ENCODE peak calls at places on chromosomes 4 and X, in nine cellular contexts. Q is AG10803, H is PC-9, L is astrocyte of the cerebellum, K is Calu3, Z is suprapubic skin, S is lung, P is dorsolateral prefrontal cortex, F is endodermal cell. J is an unnamed sample.

GRCh38 chrX:39519566-39520301 is 578.0 kb downstream of the BCOR start:
- DNase-seq in P (no peak), K (no peak), L (no peak), Z (no peak), Q (no peak), H (no peak), F (peak; percentile 79), S (no peak), J (no peak)

GRCh38 chr4:121192500-121192899 is 28.4 kb upstream of the TNIP3 start:
- DNase-seq in S (no peak), L (no peak), Z (no peak), K (no peak), P (no peak), F (peak; percentile 54), H (no peak), Q (peak; percentile 55), J (peak; percentile 5)

GRCh38 chrX:19774905-19775304 is 112.5 kb downstream of the SH3KBP1 start:
- DNase-seq in H (no peak), P (no peak), Z (no peak), Q (no peak), S (no peak), K (no peak), F (no peak), L (no peak), J (no peak)

GRCh38 chrX:29478336-29479069 is 736.9 kb upstream of the MAGEB2 start:
- DNase-seq in L (no peak), F (peak; percentile 66), Q (peak; percentile 24), K (peak; percentile 27), H (peak; percentile 15), Z (no peak), P (no peak), S (no peak), J (peak; percentile 23)

GRCh38 chr4:174672276-174672675 is 150.0 kb upstream of the HPGD start:
- DNase-seq in Z (no peak), K (no peak), Q (peak; percentile 17), F (no peak), H (no peak), P (no peak), L (no peak), S (no peak), J (no peak)

GRCh38 chr4:2251073-2251794 is 9.3 kb upstream of the HAUS3 start:
- DNase-seq in S (no peak), K (no peak), Q (no peak), Z (peak; percentile 59), F (peak; percentile 42), P (no peak), H (no peak), L (no peak), J (peak; percentile 0)

GRCh38 chr4:4789462-4789861 is 70.0 kb upstream of the MSX1 start:
- DNase-seq in L (no peak), P (no peak), H (no peak), Q (no peak), K (no peak), Z (no peak), S (no peak), F (no peak), J (no peak)

GRCh38 chr4:90542216-90542615 is 415.0 kb downstream of the CCSER1 start:
- DNase-seq in F (no peak), P (no peak), L (no peak), S (no peak), K (no peak), Z (no peak), Q (no peak), H (no peak), J (no peak)

GRCh38 chrX:108362026-108362425 is 76.2 kb downstream of the COL4A6 start:
- DNase-seq in S (no peak), L (no peak), P (no peak), F (no peak), Q (no peak), H (no peak), Z (no peak), K (no peak), J (no peak)

GRCh38 chrX:74353984-74354383 is 50.0 kb downstream of the ZCCHC13 start:
- DNase-seq in P (no peak), F (no peak), Q (no peak), L (no peak), H (no peak), Z (no peak), K (no peak), S (no peak), J (no peak)

GRCh38 chr4:155944516-155944915 is 9.2 kb downstream of the CTSO start:
- DNase-seq in K (no peak), L (no peak), P (no peak), S (no peak), Q (peak; percentile 18), H (no peak), Z (no peak), F (no peak), J (no peak)

GRCh38 chrX:119763175-119763574 is 4.8 kb downstream of the SOWAHD start:
- DNase-seq in P (no peak), H (peak; percentile 51), L (peak; percentile 77), K (peak; percentile 9), Z (no peak), F (no peak), Q (peak; percentile 91), S (no peak), J (no peak)

GRCh38 chr4:142719854-142720541 is 126.1 kb downstream of the INPP4B start:
- DNase-seq in L (peak; percentile 11), K (no peak), Z (no peak), S (no peak), P (no peak), F (no peak), H (no peak), Q (peak; percentile 22), J (no peak)

GRCh38 chrX:141839856-141840255 is 1.7 kb downstream of the MAGEC3 start:
- DNase-seq in Q (no peak), S (no peak), L (peak; percentile 11), Z (no peak), K (no peak), H (no peak), P (no peak), F (no peak), J (no peak)

GRCh38 chr4:154120277-154120676 is 331.4 kb upstream of the SFRP2 start:
- DNase-seq in S (no peak), L (no peak), F (no peak), K (no peak), H (no peak), Z (no peak), P (no peak), Q (peak; percentile 37), J (no peak)

GRCh38 chrX:75603833-75604232 is 81.0 kb upstream of the ZDHHC15 start:
- DNase-seq in F (no peak), H (no peak), S (no peak), P (no peak), L (peak; percentile 11), K (no peak), Z (no peak), Q (peak; percentile 12), J (no peak)

GRCh38 chrX:5829060-5829459 is 399.6 kb downstream of the NLGN4X start:
- DNase-seq in Q (no peak), F (no peak), S (no peak), L (no peak), P (no peak), Z (no peak), K (no peak), H (no peak), J (no peak)

GRCh38 chr4:8508731-8509130 is 68.2 kb downstream of the TRMT44 start:
- DNase-seq in S (no peak), F (no peak), K (no peak), L (no peak), Z (no peak), H (no peak), P (no peak), Q (no peak), J (no peak)

GRCh38 chrX:7088968-7089615 is 58.4 kb upstream of the STS start:
- DNase-seq in P (no peak), L (no peak), Q (no peak), F (peak; percentile 76), Z (no peak), H (no peak), S (no peak), K (peak; percentile 25), J (no peak)

GRCh38 chrX:107825698-107826285 is at the start of gene MID2:
- DNase-seq in S (peak; percentile 42), Q (peak; percentile 36), F (peak; percentile 87), L (no peak), K (peak; percentile 69), P (no peak), H (peak; percentile 58), Z (peak; percentile 79), J (peak; percentile 8)

GRCh38 chr4:134219043-134219442 is 17.5 kb upstream of the PABPC4L start:
- DNase-seq in Z (no peak), S (no peak), K (no peak), H (no peak), F (peak; percentile 51), P (no peak), L (no peak), Q (no peak), J (no peak)
- TF ChIP-seq CTCF in Z (no peak), S (no peak), K (no peak), H (no peak), F (peak; percentile 64), P (no peak), L (no peak), Q (no peak), J (no peak)

GRCh38 chrX:42678133-42678532 is 99.8 kb downstream of the PPP1R2C start:
- DNase-seq in S (no peak), H (no peak), L (no peak), Z (no peak), F (no peak), K (peak; percentile 3), P (no peak), Q (peak; percentile 24), J (no peak)
- TF ChIP-seq CTCF in S (no peak), H (no peak), L (no peak), Z (no peak), F (peak; percentile 44), K (no peak), P (no peak), Q (no peak), J (peak; percentile 29)

DNA sequence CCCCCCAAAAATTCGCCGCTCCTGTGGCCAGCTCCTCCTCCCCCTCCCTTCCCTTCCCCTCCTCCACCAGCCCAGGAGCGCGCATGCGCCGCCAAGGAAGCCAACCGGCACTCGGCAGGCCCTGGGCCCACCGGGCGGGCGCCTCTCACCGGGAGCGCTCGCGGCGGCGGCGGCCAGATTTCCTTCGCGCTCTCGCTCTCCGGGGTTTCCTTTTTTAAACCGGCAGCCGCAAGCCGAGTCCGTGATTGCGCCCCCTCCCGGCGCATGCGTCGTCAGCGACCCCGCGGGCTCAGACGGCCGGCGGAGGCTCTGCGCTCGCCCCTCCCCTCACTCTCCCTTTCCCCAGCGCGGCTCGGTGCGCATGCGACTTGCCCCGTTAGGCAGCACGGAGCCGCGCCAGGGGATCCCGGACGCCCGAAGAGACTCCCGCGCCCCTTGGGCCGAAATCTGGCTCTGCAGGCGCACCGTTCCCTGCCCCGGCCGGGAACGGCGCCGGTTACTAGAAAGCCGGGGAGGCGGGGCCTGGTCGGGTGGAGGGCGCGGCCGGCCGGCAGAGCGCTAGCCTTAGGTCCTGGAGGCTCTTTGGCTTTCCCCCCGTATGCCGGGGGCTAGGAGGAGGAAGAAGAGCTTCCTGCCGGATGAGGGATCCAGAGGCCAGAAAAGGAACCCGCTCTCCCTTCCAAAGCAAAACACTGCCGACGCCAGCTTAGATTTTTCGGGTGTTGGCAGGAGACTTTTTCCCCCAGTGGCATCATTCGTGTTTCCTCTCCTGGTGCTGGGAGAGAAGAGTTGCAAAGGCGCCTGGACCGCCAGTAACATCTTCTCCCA is at the start of gene CLOCK:
- DNase-seq in S (peak; percentile 91), P (peak; percentile 72), Z (peak; percentile 92), L (peak; percentile 57), H (peak; percentile 80), K (peak; percentile 79), F (peak; percentile 95), Q (peak; percentile 88), J (peak; percentile 87)
- TF ChIP-seq CTCF in S (no peak), P (peak; percentile 44), Z (peak; percentile 67), L (peak; percentile 53), H (peak; percentile 58), K (peak; percentile 20), F (peak; percentile 78), Q (peak; percentile 42), J (peak; percentile 68)

GRCh38 chr4:1116837-1117236 is 3.5 kb upstream of the RNF212 start:
- DNase-seq in K (no peak), Q (peak; percentile 7), F (no peak), S (no peak), P (no peak), H (no peak), L (peak; percentile 19), Z (no peak), J (no peak)
- TF ChIP-seq CTCF in K (no peak), Q (peak; percentile 8), F (peak; percentile 43), S (no peak), P (no peak), H (no peak), L (peak; percentile 31), Z (no peak), J (no peak)